ENCODE peak calls at places on chromosome 21, in ten cellular contexts. F is brain microvascular endothelial cell; R is natural killer cell treated with Interleukin-12 subunit alpha and Interleukin-12 subunit beta and Interleukin-15 and Interleukin-18, amount 100 ng/mL, for 72 hours; O is T1000; E is erythroblast; V is neural progenitor cell; B is brain pericyte; U is mucosa of gallbladder; W is Peyer's patch; A is T-helper 1 cell. D is an unnamed sample.

GRCh38 chr21:40053007-40053406 is 185.8 kb downstream of the PCP4 start:
- DNase-seq in E (no peak), U (peak), F (no peak), R (no peak), O (no peak), V (no peak), W (no peak), A (no peak), B (no peak), D (no peak)

GRCh38 chr21:45545691-45546531 is 3.7 kb upstream of the SLC19A1 start:
- DNase-seq in E (no peak), W (peak), A (no peak), B (no peak), U (no peak), O (no peak), V (no peak), F (no peak), R (no peak), D (no peak)

GRCh38 chr21:44952929-44953627 is 13.2 kb downstream of the SLX9 start:
- DNase-seq in V (no peak), F (no peak), B (no peak), O (no peak), A (no peak), W (no peak), E (no peak), R (peak), U (no peak), D (no peak)

GRCh38 chr21:17048974-17049373 is 463.9 kb upstream of the CXADR start:
- DNase-seq in E (no peak), U (no peak), V (no peak), F (no peak), A (no peak), R (no peak), B (no peak), W (no peak), O (no peak), D (no peak)

GRCh38 chr21:22136770-22137169 is 1138.6 kb downstream of the NCAM2 start:
- DNase-seq in B (no peak), A (no peak), U (no peak), O (no peak), E (no peak), R (no peak), F (no peak), W (no peak), V (no peak), D (no peak)

GRCh38 chr21:46567348-46567747 is 37.5 kb downstream of the S100B start:
- DNase-seq in R (no peak), A (no peak), F (no peak), V (no peak), W (no peak), E (no peak), O (no peak), U (no peak), B (no peak), D (no peak)

GRCh38 chr21:44648557-44649311 is 2.5 kb downstream of the KRTAP10-11 start:
- DNase-seq in U (no peak), A (no peak), V (no peak), E (no peak), F (no peak), W (no peak), O (no peak), R (no peak), B (no peak), D (no peak)

GRCh38 chr21:26918318-26919065 is 48.4 kb downstream of the ADAMTS5 start:
- DNase-seq in R (no peak), W (no peak), E (no peak), B (no peak), V (no peak), F (peak), U (no peak), A (no peak), O (peak), D (peak)

GRCh38 chr21:45632165-45632896 is 11.2 kb upstream of the PCBP3 start:
- DNase-seq in F (no peak), W (peak), B (no peak), U (no peak), E (no peak), O (no peak), V (no peak), A (no peak), R (no peak), D (no peak)

GRCh38 chr21:32764186-32764585 is 7.4 kb downstream of the PAXBP1 start:
- DNase-seq in E (no peak), R (no peak), A (no peak), V (no peak), U (no peak), B (no peak), O (no peak), F (no peak), W (no peak), D (no peak)

GRCh38 chr21:35814858-35815619 is 245.3 kb downstream of the SETD4 start:
- DNase-seq in R (no peak), F (no peak), A (no peak), W (no peak), V (no peak), E (no peak), U (no peak), B (no peak), O (no peak), D (peak)

GRCh38 chr21:30638686-30639085 is 3.7 kb downstream of the KRTAP20-2 start:
- DNase-seq in E (no peak), U (no peak), B (no peak), F (no peak), W (no peak), O (no peak), A (no peak), R (no peak), V (no peak), D (no peak)

GRCh38 chr21:42837421-42838211 is 41.7 kb downstream of the WDR4 start:
- DNase-seq in W (peak), R (no peak), A (no peak), E (no peak), F (no peak), O (no peak), B (no peak), V (no peak), U (no peak), D (no peak)

GRCh38 chr21:21921410-21922232 is 923.4 kb downstream of the NCAM2 start:
- DNase-seq in W (no peak), E (no peak), R (no peak), U (no peak), V (peak), O (no peak), A (no peak), B (no peak), F (no peak), D (peak)